ENCODE peak calls at places on chromosomes 16 and 17, in six cellular contexts. V is hepatocyte, E is H9, B is lower lobe of right lung, S is upper lobe of right lung, P is esophagus squamous epithelium. C is an unnamed sample.

GRCh38 chr17:80361495-80362220 is 53.3 kb upstream of the ENDOV start:
- DNase-seq in P (no peak), S (no peak), E (peak; percentile 77), B (no peak), V (no peak), C (peak; percentile 70)

GRCh38 chr17:48054238-48055185 is 6.4 kb downstream of the NFE2L1 start:
- DNase-seq in B (peak; percentile 76), V (peak; percentile 89), S (peak; percentile 72), P (no peak), E (peak; percentile 100), C (peak; percentile 99)

GRCh38 chr16:10895053-10895946 is 18.3 kb downstream of the CIITA start:
- DNase-seq in V (peak; percentile 79), S (no peak), P (no peak), B (no peak), E (peak; percentile 85), C (peak; percentile 90)

GRCh38 chr17:78739331-78739853 is 42.7 kb downstream of the CYTH1 start:
- DNase-seq in P (no peak), E (no peak), S (no peak), V (no peak), B (no peak), C (no peak)

GRCh38 chr17:80671039-80671822 is 126.6 kb downstream of the RPTOR start:
- DNase-seq in S (no peak), B (no peak), P (no peak), V (no peak), E (no peak), C (no peak)

GRCh38 chr16:15672514-15673167 is 22.6 kb downstream of the NDE1 start:
- DNase-seq in V (peak; percentile 74), B (peak; percentile 92), P (peak; percentile 58), S (peak; percentile 90), E (no peak), C (no peak)

GRCh38 chr16:15897834-15898254 is 9.4 kb upstream of the CEP20 start:
- DNase-seq in V (no peak), E (no peak), P (no peak), S (no peak), B (no peak), C (no peak)

GRCh38 chr16:31460582-31461002 is 1.3 kb downstream of the ARMC5 start:
- DNase-seq in S (peak; percentile 37), B (no peak), P (no peak), V (peak; percentile 64), E (no peak), C (peak; percentile 58)

GRCh38 chr16:78462261-78463208 is 363.1 kb downstream of the WWOX start:
- DNase-seq in E (no peak), S (no peak), V (no peak), B (no peak), P (no peak), C (peak; percentile 44)

GRCh38 chr17:80475949-80476876 is at the start of gene NPTX1:
- DNase-seq in S (no peak), B (no peak), P (no peak), E (no peak), V (peak; percentile 66), C (peak; percentile 67)

GRCh38 chr17:28282596-28282995 is 36.4 kb upstream of the TMEM97 start:
- DNase-seq in V (no peak), E (no peak), B (no peak), P (no peak), S (no peak), C (no peak)

GRCh38 chr17:77164483-77165030 is 23.8 kb downstream of the SEC14L1 start:
- DNase-seq in V (no peak), P (no peak), S (no peak), B (no peak), E (no peak), C (peak; percentile 65)

GRCh38 chr16:22369221-22369811 is 5.1 kb downstream of the CDR2 start:
- DNase-seq in V (peak; percentile 24), E (no peak), P (no peak), S (no peak), B (no peak), C (no peak)

GRCh38 chr17:13544292-13544691 is 57.4 kb downstream of the HS3ST3A1 start:
- DNase-seq in B (peak; percentile 48), S (peak; percentile 64), V (peak; percentile 69), P (no peak), E (no peak), C (no peak)

GRCh38 chr16:85961988-85962915 is 63.3 kb downstream of the IRF8 start:
- DNase-seq in V (no peak), P (no peak), B (no peak), S (no peak), E (no peak), C (no peak)

GRCh38 chr16:17312100-17312732 is 158.5 kb downstream of the XYLT1 start:
- DNase-seq in B (no peak), P (no peak), S (no peak), V (peak; percentile 35), E (no peak), C (no peak)

GRCh38 chr17:42584880-42585279 is 7.4 kb upstream of the PSMC3IP start:
- DNase-seq in V (no peak), B (no peak), E (no peak), P (no peak), S (no peak), C (no peak)

GRCh38 chr17:70857351-70857750 is 688.0 kb downstream of the KCNJ2 start:
- DNase-seq in E (no peak), P (no peak), V (no peak), S (no peak), B (no peak), C (no peak)

GRCh38 chr17:76805319-76805718 is 62.9 kb upstream of the MGAT5B start:
- DNase-seq in V (no peak), P (no peak), E (no peak), S (no peak), B (no peak), C (no peak)

GRCh38 chr16:46801428-46802049 is 29.4 kb downstream of the C16orf87 start:
- DNase-seq in P (no peak), S (no peak), B (no peak), E (no peak), V (peak; percentile 51), C (peak; percentile 39)

GRCh38 chr17:60863892-60864673 is 186.4 kb downstream of the BCAS3 start:
- DNase-seq in S (no peak), V (no peak), E (no peak), B (no peak), P (no peak), C (no peak)

GRCh38 chr16:29896841-29897240 is 2.5 kb downstream of the SEZ6L2 start:
- DNase-seq in V (no peak), B (no peak), E (no peak), P (no peak), S (no peak), C (no peak)
- H3K27ac ChIP-seq in V (no peak overlapping the region), B (no peak overlapping the region), E (no peak overlapping the region), P (no peak overlapping the region), S (no peak overlapping the region), C (no peak overlapping the region)

DNA sequence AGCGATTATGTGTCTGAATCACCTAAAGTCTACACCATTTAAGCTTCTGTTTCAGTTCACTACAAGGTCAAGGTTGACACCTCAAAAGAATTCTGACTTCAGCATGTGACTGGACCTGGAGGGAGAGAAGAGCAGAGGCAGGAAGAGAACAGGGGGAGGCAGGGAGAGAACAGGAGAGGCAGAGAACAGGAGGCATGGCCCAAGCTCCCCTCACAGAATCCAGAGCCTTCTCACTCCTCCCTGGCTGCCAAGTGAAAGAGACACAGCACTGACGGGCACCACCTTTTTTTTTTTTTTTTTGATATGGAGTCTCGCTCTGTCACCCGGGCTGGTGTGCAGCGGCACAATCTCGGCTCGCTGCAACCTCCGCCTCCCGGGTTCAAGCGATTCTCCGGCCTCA is 11.4 kb downstream of the GGA2 start:
- DNase-seq in E (no peak), V (no peak), B (no peak), P (no peak), S (no peak), C (no peak)
- H3K27ac ChIP-seq in E (no peak overlapping the region), V (no peak overlapping the region), B (no peak overlapping the region), P (peak overlapping the region; percentile 83), S (no peak overlapping the region), C (no peak overlapping the region)

GRCh38 chr17:82239401-82239925 is 10.6 kb downstream of the SLC16A3 start:
- DNase-seq in S (no peak), E (no peak), V (no peak), B (peak; percentile 48), P (no peak), C (no peak)
- H3K27ac ChIP-seq in S (peak overlapping the region; percentile 47), E (no peak overlapping the region), V (no peak overlapping the region), B (peak overlapping the region; percentile 82), P (peak overlapping the region; percentile 62), C (no peak overlapping the region)

GRCh38 chr17:81807839-81808238 is 3.9 kb downstream of the GCGR start:
- DNase-seq in B (no peak), S (no peak), V (no peak), E (no peak), P (no peak), C (no peak)
- H3K27ac ChIP-seq in B (no peak overlapping the region), S (no peak overlapping the region), V (no peak overlapping the region), E (no peak overlapping the region), P (no peak overlapping the region), C (no peak overlapping the region)

GRCh38 chr17:49360796-49361128 is 1.3 kb downstream of the ZNF652 start:
- DNase-seq in B (no peak), S (no peak), P (no peak), E (no peak), V (peak; percentile 44), C (peak; percentile 53)
- H3K27ac ChIP-seq in B (peak overlapping the region; percentile 94), S (peak overlapping the region; percentile 14), P (peak overlapping the region; percentile 95), E (no peak overlapping the region), V (peak overlapping the region; percentile 94), C (no peak overlapping the region)

GRCh38 chr16:2194166-2194834 is 2.1 kb downstream of the CASKIN1 start:
- DNase-seq in P (no peak), V (peak; percentile 70), E (no peak), B (no peak), S (no peak), C (peak; percentile 51)

GRCh38 chr16:2189252-2189893 is 7.0 kb downstream of the CASKIN1 start:
- DNase-seq in S (no peak), E (no peak), B (no peak), P (no peak), V (no peak), C (no peak)

GRCh38 chr16:2190002-2190658 is 6.3 kb downstream of the CASKIN1 start:
- DNase-seq in B (no peak), V (no peak), E (no peak), P (no peak), S (no peak), C (no peak)

GRCh38 chr16:2190659-2191445 is 5.6 kb downstream of the CASKIN1 start:
- DNase-seq in E (no peak), V (no peak), B (no peak), S (no peak), P (no peak), C (no peak)

DNA sequence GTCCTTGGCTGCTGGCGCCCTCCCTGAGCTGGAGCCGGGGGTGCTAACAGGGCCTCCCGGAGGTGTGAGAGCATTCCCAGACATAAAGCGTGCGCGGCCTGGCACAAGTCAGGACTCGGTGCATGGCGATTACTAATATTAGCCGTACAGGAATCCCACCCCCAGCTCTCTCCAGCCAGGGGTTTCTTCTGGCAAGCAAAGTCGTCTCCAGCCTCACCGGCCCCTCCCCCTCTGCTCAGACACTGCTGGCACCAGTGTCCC is 5.0 kb downstream of the CASKIN1 start:
- DNase-seq in V (no peak), S (no peak), P (no peak), B (no peak), E (no peak), C (no peak)
- H3K27ac ChIP-seq in V (no peak overlapping the region), S (no peak overlapping the region), P (no peak overlapping the region), B (no peak overlapping the region), E (no peak overlapping the region), C (no peak overlapping the region)

GRCh38 chr16:54952195-54952594 is 21.5 kb downstream of the IRX5 start:
- DNase-seq in B (no peak), E (no peak), P (no peak), V (no peak), S (no peak), C (no peak)
- H3K27ac ChIP-seq in B (no peak overlapping the region), E (no peak overlapping the region), P (no peak overlapping the region), V (no peak overlapping the region), S (no peak overlapping the region), C (no peak overlapping the region)

GRCh38 chr16:89994389-89994720 is 24.9 kb downstream of the DBNDD1 start:
- DNase-seq in E (no peak), P (no peak), V (no peak), B (no peak), S (no peak), C (no peak)
- H3K27ac ChIP-seq in E (peak overlapping the region; percentile 93), P (peak overlapping the region; percentile 84), V (peak overlapping the region; percentile 93), B (no peak overlapping the region), S (peak overlapping the region; percentile 32), C (no peak overlapping the region)

C was measured in neural progenitor cell.